ENCODE peak calls at places on chromosomes 4 and X, in eight cellular contexts. I, V, Z, P, R, M, A and D are unnamed samples.

GRCh38 chr4:76011700-76012387 is 4.5 kb upstream of the CXCL9 start:
- DNase-seq in I (no peak), V (peak; percentile 45), Z (no peak), P (no peak), R (no peak), M (no peak), A (no peak), D (peak; percentile 58)

GRCh38 chr4:179307297-179308136 is 1865.3 kb upstream of the AGA start:
- DNase-seq in I (no peak), V (no peak), Z (no peak), P (peak; percentile 10), R (no peak), M (peak; percentile 53), A (no peak), D (peak; percentile 2)

GRCh38 chrX:29044802-29045201 is 457.6 kb downstream of the IL1RAPL1 start:
- DNase-seq in I (no peak), V (no peak), Z (no peak), P (no peak), R (no peak), M (no peak), A (no peak), D (no peak)

GRCh38 chr4:126396703-126397102 is 1081.9 kb downstream of the FAT4 start:
- DNase-seq in I (no peak), V (no peak), Z (no peak), P (no peak), R (no peak), M (no peak), A (no peak), D (no peak)

GRCh38 chrX:118779581-118779980 is 44.0 kb upstream of the ZCCHC12 start:
- DNase-seq in I (no peak), V (no peak), Z (no peak), P (no peak), R (no peak), M (no peak), A (peak; percentile 30), D (no peak)

GRCh38 chrX:136839196-136839595 is 41.3 kb downstream of the RBMX start:
- DNase-seq in I (no peak), V (peak; percentile 28), Z (no peak), P (no peak), R (no peak), M (no peak), A (no peak), D (peak; percentile 5)

GRCh38 chr4:55359397-55359916 is 13.4 kb downstream of the SRD5A3 start:
- DNase-seq in I (no peak), V (peak; percentile 65), Z (no peak), P (no peak), R (no peak), M (no peak), A (no peak), D (peak; percentile 76)

GRCh38 chrX:17067534-17067933 is 121.1 kb downstream of the REPS2 start:
- DNase-seq in I (no peak), V (no peak), Z (peak; percentile 0), P (no peak), R (no peak), M (peak; percentile 7), A (no peak), D (no peak)

GRCh38 chr4:181952478-181952877 is 290.7 kb upstream of the TENM3 start:
- DNase-seq in I (no peak), V (peak; percentile 70), Z (no peak), P (no peak), R (no peak), M (no peak), A (no peak), D (peak; percentile 83)

GRCh38 chrX:145405012-145405411 is 157.7 kb downstream of the SPANXN1 start:
- DNase-seq in I (no peak), V (peak; percentile 1), Z (no peak), P (peak; percentile 2), R (no peak), M (peak; percentile 28), A (peak; percentile 8), D (peak; percentile 1)

GRCh38 chr4:159508917-159509500 is 406.1 kb downstream of the RAPGEF2 start:
- DNase-seq in I (no peak), V (no peak), Z (no peak), P (no peak), R (no peak), M (no peak), A (no peak), D (no peak)

GRCh38 chrX:17859609-17860178 is 1.4 kb downstream of the RAI2 start:
- DNase-seq in I (no peak), V (no peak), Z (peak; percentile 2), P (no peak), R (peak; percentile 27), M (no peak), A (no peak), D (no peak)

GRCh38 chr4:168688584-168688983 is 191.7 kb downstream of the PALLD start:
- DNase-seq in I (no peak), V (no peak), Z (no peak), P (no peak), R (no peak), M (no peak), A (no peak), D (no peak)

GRCh38 chr4:182604953-182605352 is 312.2 kb downstream of the DCTD start:
- DNase-seq in I (no peak), V (no peak), Z (no peak), P (no peak), R (no peak), M (no peak), A (no peak), D (no peak)

GRCh38 chr4:123359449-123360306 is 36.9 kb upstream of the SPRY1 start:
- DNase-seq in I (no peak), V (no peak), Z (no peak), P (no peak), R (no peak), M (peak; percentile 16), A (no peak), D (no peak)

GRCh38 chr4:74056858-74057562 is 18.5 kb upstream of the CXCL3 start:
- DNase-seq in I (no peak), V (peak; percentile 49), Z (no peak), P (no peak), R (no peak), M (peak; percentile 92), A (no peak), D (peak; percentile 61)

GRCh38 chr4:45693746-45694145 is 430.1 kb downstream of the GABRG1 start:
- DNase-seq in I (no peak), V (no peak), Z (no peak), P (no peak), R (no peak), M (peak; percentile 44), A (no peak), D (no peak)

GRCh38 chr4:74018771-74019170 is 19.7 kb downstream of the CXCL3 start:
- DNase-seq in I (no peak), V (no peak), Z (no peak), P (no peak), R (no peak), M (no peak), A (no peak), D (no peak)

GRCh38 chrX:10496345-10496965 is 123.9 kb downstream of the MID1 start:
- DNase-seq in I (no peak), V (peak; percentile 80), Z (no peak), P (no peak), R (no peak), M (no peak), A (no peak), D (peak; percentile 55)

GRCh38 chr4:6427439-6428090 is 44.8 kb downstream of the PPP2R2C start:
- DNase-seq in I (no peak), V (no peak), Z (no peak), P (no peak), R (no peak), M (no peak), A (no peak), D (no peak)

GRCh38 chrX:32825009-32825408 is 386.3 kb downstream of the DMD start:
- DNase-seq in I (no peak), V (no peak), Z (no peak), P (no peak), R (no peak), M (no peak), A (no peak), D (no peak)

GRCh38 chr4:185358514-185359433 is 37.0 kb downstream of the LRP2BP start:
- DNase-seq in I (no peak), V (no peak), Z (no peak), P (no peak), R (no peak), M (no peak), A (no peak), D (no peak)

GRCh38 chr4:183783933-183784622 is 121.0 kb upstream of the STOX2 start:
- DNase-seq in I (no peak), V (peak; percentile 45), Z (no peak), P (no peak), R (no peak), M (no peak), A (no peak), D (peak; percentile 29)

GRCh38 chr4:183362916-183363542 is 40.8 kb upstream of the CLDN24 start:
- DNase-seq in I (peak; percentile 34), V (no peak), Z (no peak), P (peak; percentile 10), R (no peak), M (no peak), A (no peak), D (no peak)

GRCh38 chr4:171846232-171846631 is 33.0 kb downstream of the GALNTL6 start:
- DNase-seq in I (no peak), V (peak; percentile 8), Z (no peak), P (peak; percentile 24), R (peak; percentile 24), M (peak; percentile 77), A (peak; percentile 47), D (peak; percentile 32)

GRCh38 chr4:88090898-88091297 is 67.5 kb downstream of the ABCG2 start:
- DNase-seq in I (no peak), V (no peak), Z (no peak), P (no peak), R (no peak), M (no peak), A (no peak), D (no peak)

GRCh38 chrX:9997524-9997923 is 30.4 kb downstream of the CLDN34 start:
- DNase-seq in I (no peak), V (no peak), Z (no peak), P (no peak), R (no peak), M (no peak), A (no peak), D (no peak)

GRCh38 chrX:133053854-133054565 is 42.9 kb downstream of the USP26 start:
- DNase-seq in I (no peak), V (no peak), Z (no peak), P (no peak), R (no peak), M (no peak), A (no peak), D (no peak)

GRCh38 chrX:109485470-109486340 is 3.8 kb upstream of the GUCY2F start:
- DNase-seq in I (peak; percentile 71), V (peak; percentile 19), Z (peak; percentile 31), P (peak; percentile 10), R (peak; percentile 29), M (peak; percentile 84), A (peak; percentile 43), D (peak; percentile 42)

GRCh38 chr4:23915459-23916132 is 25.7 kb upstream of the PPARGC1A start:
- DNase-seq in I (no peak), V (no peak), Z (no peak), P (no peak), R (no peak), M (no peak), A (no peak), D (no peak)

GRCh38 chr4:157996598-157996997 is 176.2 kb downstream of the GASK1B start:
- DNase-seq in I (no peak), V (no peak), Z (no peak), P (no peak), R (no peak), M (no peak), A (no peak), D (no peak)

GRCh38 chrX:45324941-45325340 is 124.3 kb upstream of the DIPK2B start:
- DNase-seq in I (no peak), V (no peak), Z (no peak), P (no peak), R (no peak), M (no peak), A (no peak), D (no peak)

GRCh38 chrX:107829880-107830279 is 4.2 kb downstream of the MID2 start:
- DNase-seq in I (no peak), V (no peak), Z (no peak), P (no peak), R (no peak), M (no peak), A (no peak), D (no peak)

GRCh38 chr4:155433636-155434360 is 57.0 kb upstream of the MAP9 start:
- DNase-seq in I (no peak), V (no peak), Z (no peak), P (no peak), R (no peak), M (no peak), A (no peak), D (no peak)